ENCODE peak calls at places on chromosome 14, in five cellular contexts. B, I, V, D and S are unnamed samples.

GRCh38 chr14:65229431-65230286 is 127.3 kb upstream of the MAX start:
- DNase-seq in B (peak; percentile 67), I (peak; percentile 41), V (peak; percentile 50), D (peak; percentile 65), S (peak; percentile 42)

GRCh38 chr14:99872786-99873440 is 79.7 kb downstream of the EML1 start:
- DNase-seq in B (peak; percentile 4), I (no peak), V (no peak), D (peak; percentile 44), S (no peak)

GRCh38 chr14:98170580-98170979 is 1101.4 kb downstream of the BCL11B start:
- DNase-seq in B (no peak), I (no peak), V (no peak), D (no peak), S (no peak)

GRCh38 chr14:61043506-61043905 is 62.5 kb downstream of the SLC38A6 start:
- DNase-seq in B (no peak), I (no peak), V (no peak), D (no peak), S (no peak)

GRCh38 chr14:57085043-57085442 is 183.7 kb downstream of the EXOC5 start:
- DNase-seq in B (no peak), I (no peak), V (no peak), D (no peak), S (no peak)

GRCh38 chr14:31843361-31844091 is 233.6 kb upstream of the ARHGAP5 start:
- DNase-seq in B (peak; percentile 41), I (peak; percentile 17), V (no peak), D (no peak), S (no peak)

GRCh38 chr14:68824517-68825347 is 31.9 kb upstream of the ZFP36L1 start:
- DNase-seq in B (peak; percentile 66), I (no peak), V (peak; percentile 86), D (peak; percentile 97), S (peak; percentile 85)

GRCh38 chr14:88481794-88482193 is 73.0 kb downstream of the PTPN21 start:
- DNase-seq in B (no peak), I (no peak), V (no peak), D (no peak), S (no peak)

GRCh38 chr14:81341405-81342180 is 58.5 kb downstream of the STON2 start:
- DNase-seq in B (no peak), I (no peak), V (no peak), D (no peak), S (no peak)

GRCh38 chr14:39430762-39431415 is 1.3 kb downstream of the FBXO33 start:
- DNase-seq in B (peak; percentile 20), I (peak; percentile 6), V (no peak), D (no peak), S (no peak)

GRCh38 chr14:75267141-75267601 is 11.5 kb upstream of the FOS start:
- DNase-seq in B (peak; percentile 79), I (no peak), V (peak; percentile 42), D (no peak), S (no peak)

GRCh38 chr14:68245146-68246073 is 425.8 kb downstream of the RAD51B start:
- DNase-seq in B (no peak), I (peak; percentile 25), V (peak; percentile 57), D (no peak), S (no peak)

GRCh38 chr14:32650665-32651064 is 288.0 kb upstream of the NPAS3 start:
- DNase-seq in B (no peak), I (no peak), V (no peak), D (no peak), S (no peak)

GRCh38 chr14:44616204-44616603 is 109.1 kb upstream of the FSCB start:
- DNase-seq in B (no peak), I (no peak), V (no peak), D (no peak), S (no peak)

GRCh38 chr14:21093769-21094681 is 4.4 kb downstream of the ZNF219 start:
- DNase-seq in B (no peak), I (no peak), V (peak; percentile 61), D (peak; percentile 82), S (no peak)

GRCh38 chr14:61710853-61711817 is 15.8 kb downstream of the HIF1A start:
- DNase-seq in B (peak; percentile 64), I (no peak), V (no peak), D (no peak), S (peak; percentile 63)

GRCh38 chr14:93713726-93714405 is 74.4 kb downstream of the PRIMA1 start:
- DNase-seq in B (no peak), I (no peak), V (no peak), D (peak; percentile 41), S (no peak)

GRCh38 chr14:45085004-45085403 is 1.1 kb downstream of the PRPF39 start:
- DNase-seq in B (peak; percentile 46), I (peak; percentile 61), V (peak; percentile 38), D (no peak), S (no peak)

GRCh38 chr14:39310071-39310470 is 76.4 kb downstream of the MIA2 start:
- DNase-seq in B (no peak), I (no peak), V (no peak), D (no peak), S (no peak)

GRCh38 chr14:71597955-71598659 is 334.1 kb upstream of the RGS6 start:
- DNase-seq in B (no peak), I (no peak), V (no peak), D (no peak), S (no peak)

GRCh38 chr14:23110579-23111375 is 6.0 kb upstream of the CIROP start:
- DNase-seq in B (no peak), I (no peak), V (no peak), D (no peak), S (no peak)

GRCh38 chr14:25121342-25122129 is 71.6 kb upstream of the STXBP6 start:
- DNase-seq in B (no peak), I (peak; percentile 52), V (peak; percentile 46), D (no peak), S (peak; percentile 47)

GRCh38 chr14:61215222-61216010 is 65.7 kb downstream of the TMEM30B start:
- DNase-seq in B (no peak), I (no peak), V (no peak), D (no peak), S (no peak)

GRCh38 chr14:39582028-39582654 is 149.9 kb upstream of the FBXO33 start:
- DNase-seq in B (no peak), I (no peak), V (no peak), D (no peak), S (no peak)

GRCh38 chr14:68888025-68888850 is 90.9 kb downstream of the ACTN1 start:
- DNase-seq in B (no peak), I (peak; percentile 58), V (no peak), D (no peak), S (no peak)

DNA sequence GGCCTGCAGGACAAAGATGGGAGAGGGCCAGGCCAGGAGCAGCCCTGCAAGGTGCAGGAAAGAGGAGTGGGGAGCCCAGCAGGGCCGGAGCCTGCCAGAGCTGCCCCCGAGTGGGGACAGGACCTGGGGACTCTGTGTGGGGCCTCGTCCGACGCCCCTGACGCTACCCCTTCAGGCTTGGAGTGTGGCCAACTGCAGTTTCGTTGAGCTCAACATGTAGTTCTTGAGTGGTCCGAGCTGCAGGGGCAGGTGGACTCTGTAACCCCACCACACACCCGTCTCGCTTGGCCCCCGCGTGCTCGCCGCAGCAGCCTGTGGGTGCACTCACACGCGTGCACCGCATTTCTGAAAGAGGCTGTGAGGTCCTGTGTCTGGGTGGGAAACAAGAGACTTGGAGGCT is 2.0 kb downstream of the ASPG start:
- DNase-seq in B (no peak), I (no peak), V (no peak), D (no peak), S (no peak)
- H3K4me3 ChIP-seq in B (no peak overlapping the region), I (no peak overlapping the region), V (no peak overlapping the region), D (no peak overlapping the region), S (no peak overlapping the region)

DNA sequence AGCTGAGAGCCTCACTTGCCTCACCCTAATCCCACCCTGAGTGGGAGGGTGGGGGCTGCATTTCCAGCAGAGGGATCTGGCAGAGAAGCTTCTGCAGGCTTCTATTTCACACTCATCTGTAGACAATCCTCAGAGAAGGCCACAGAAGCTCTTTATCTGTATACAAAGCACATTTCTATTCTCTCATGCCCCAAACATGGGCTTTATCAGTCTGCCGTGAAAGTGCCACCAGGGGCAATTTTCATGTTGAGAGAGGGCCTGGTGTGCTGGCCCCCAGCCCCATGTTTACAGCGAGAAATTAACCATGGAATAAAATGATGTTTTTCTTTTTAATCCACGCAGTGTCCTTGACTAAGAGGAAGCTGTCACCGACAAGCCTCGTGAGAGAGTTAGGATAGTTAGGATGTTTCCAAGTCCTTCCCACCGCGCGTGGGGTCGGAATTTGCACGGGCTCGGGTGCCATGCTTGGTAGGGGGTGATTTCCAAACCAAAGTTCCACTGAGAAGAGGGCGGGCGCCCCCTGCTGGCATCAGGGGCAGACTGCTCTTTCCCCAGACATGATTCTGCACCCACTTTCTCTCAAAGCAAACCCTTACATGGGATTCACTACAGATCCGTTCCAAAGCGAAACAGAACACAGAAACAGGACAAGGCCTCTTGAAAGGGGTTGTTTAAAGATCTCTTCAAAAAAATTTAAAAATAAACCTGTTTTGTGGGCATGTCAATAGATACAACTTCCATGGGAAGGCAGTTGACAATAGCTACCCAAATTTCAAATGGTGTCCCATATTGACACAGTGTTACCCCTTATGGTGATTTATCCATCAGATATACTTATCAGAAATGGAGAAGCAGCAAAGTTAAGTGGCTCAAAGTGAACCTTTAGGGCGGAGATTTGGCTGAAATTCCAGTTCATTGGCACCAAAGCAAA is 19.4 kb downstream of the BDKRB1 start:
- DNase-seq in B (peak; percentile 51), I (peak; percentile 29), V (peak; percentile 89), D (peak; percentile 92), S (no peak)
- TF ChIP-seq EZH2 in B (no peak), I (no peak), V (no peak), D (no peak), S (no peak)

GRCh38 chr14:52693004-52693403 is 2.4 kb downstream of the ERO1A start:
- DNase-seq in B (no peak), I (no peak), V (no peak), D (no peak), S (no peak)
- H3K4me3 ChIP-seq in B (no peak overlapping the region), I (no peak overlapping the region), V (no peak overlapping the region), D (no peak overlapping the region), S (peak overlapping the region; percentile 62)

GRCh38 chr14:28774764-28775738 is 8.5 kb downstream of the FOXG1 start:
- DNase-seq in B (no peak), I (no peak), V (no peak), D (no peak), S (no peak)

GRCh38 chr14:28772613-28773012 is 6.0 kb downstream of the FOXG1 start:
- DNase-seq in B (no peak), I (no peak), V (no peak), D (no peak), S (no peak)

GRCh38 chr14:28773176-28773575 is 6.6 kb downstream of the FOXG1 start:
- DNase-seq in B (no peak), I (no peak), V (no peak), D (no peak), S (no peak)

GRCh38 chr14:28776482-28777266 is 10.1 kb downstream of the FOXG1 start:
- DNase-seq in B (no peak), I (no peak), V (no peak), D (no peak), S (no peak)

DNA sequence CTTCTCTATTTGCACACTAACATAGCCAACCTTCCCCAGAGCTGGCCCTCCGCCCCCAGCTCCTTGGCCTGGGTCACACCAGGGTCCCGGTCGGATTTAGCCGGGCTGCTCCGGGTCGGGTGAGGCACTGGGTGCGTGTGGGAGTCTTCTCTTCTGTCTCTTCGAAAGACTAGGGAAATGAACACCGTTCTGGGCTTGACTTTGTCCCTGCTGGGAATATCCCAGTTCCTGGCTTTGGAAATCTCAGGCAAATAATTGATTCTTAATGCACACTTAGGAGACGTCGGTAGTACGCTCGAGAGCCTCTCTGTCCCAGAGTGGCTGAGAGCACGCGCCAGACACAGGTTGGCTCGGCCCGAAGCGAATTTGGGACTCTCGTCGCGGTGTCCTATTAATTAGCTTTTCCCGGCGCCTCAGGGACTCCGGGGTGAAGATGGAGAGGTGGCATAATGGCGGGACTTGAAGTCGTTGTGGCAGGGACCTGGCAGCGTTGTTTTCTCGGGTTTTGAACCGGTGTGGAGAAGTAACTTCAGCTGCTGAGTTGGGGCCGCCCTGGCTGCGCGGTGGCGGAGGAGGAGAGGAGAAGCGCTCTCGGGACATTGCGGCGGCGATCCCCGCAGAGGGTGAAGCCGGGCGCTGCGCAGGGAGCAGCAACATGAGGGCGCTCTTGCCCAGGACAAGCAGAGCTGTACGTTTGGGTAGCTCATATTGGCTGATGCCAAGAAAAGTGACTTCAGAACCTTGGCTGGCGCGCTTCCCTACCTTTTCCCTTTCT is 7.5 kb downstream of the FOXG1 start:
- DNase-seq in B (no peak), I (no peak), V (peak; percentile 37), D (peak; percentile 90), S (no peak)
- TF ChIP-seq EZH2 in B (peak; percentile 95), I (peak; percentile 82), V (peak; percentile 96), D (peak; percentile 93), S (no peak)